ENCODE peak calls at places on chromosome 15, in four cellular contexts. Y, W, T and M are unnamed samples.

GRCh38 chr15:92666780-92667179 is 11.2 kb upstream of the FAM174B start:
- DNase-seq in Y (no peak), W (no peak), T (peak), M (no peak)

GRCh38 chr15:65841121-65841930 is 28.0 kb upstream of the RAB11A start:
- DNase-seq in W (peak), Y (no peak), T (no peak), M (no peak)

GRCh38 chr15:66864086-66864830 is 162.2 kb downstream of the SMAD6 start:
- DNase-seq in T (no peak), Y (no peak), W (peak), M (no peak)

GRCh38 chr15:69996842-69997478 is 100.8 kb downstream of the TLE3 start:
- DNase-seq in W (no peak), Y (no peak), T (peak), M (no peak)

GRCh38 chr15:44340410-44340809 is 51.9 kb downstream of the GOLM2 start:
- DNase-seq in W (peak), Y (peak), T (no peak), M (no peak)

GRCh38 chr15:34047893-34048775 is 9.1 kb upstream of the AVEN start:
- DNase-seq in T (no peak), Y (no peak), W (no peak), M (no peak)

GRCh38 chr15:64857421-64857820 is 15.7 kb downstream of the PLEKHO2 start:
- DNase-seq in T (no peak), W (no peak), Y (no peak), M (no peak)

GRCh38 chr15:60372756-60373155 is 25.0 kb downstream of the ANXA2 start:
- DNase-seq in Y (no peak), W (no peak), T (no peak), M (no peak)

GRCh38 chr15:88648357-88649214 is 9.8 kb downstream of the ISG20 start:
- DNase-seq in W (peak), Y (no peak), T (peak), M (no peak)

GRCh38 chr15:29942144-29942543 is 119.9 kb upstream of the TJP1 start:
- DNase-seq in T (no peak), Y (no peak), W (no peak), M (no peak)